ENCODE peak calls at places on chromosomes 11 and 22, in six cellular contexts. One of them, this sample, is unnamed.

GRCh38 chr11:85710912-85711311 is 24.9 kb upstream of the CCDC89 start:
- DNase-seq in heart left ventricle: no peak
- DNase-seq in neural progenitor cell: no peak
- DNase-seq in BE2C: no peak
- DNase-seq in AG04450: no peak
- DNase-seq in epithelial cell of proximal tubule: no peak
- DNase-seq in this sample: no peak

GRCh38 chr11:123301696-123302400 is 106.8 kb upstream of the CLMP start:
- DNase-seq in heart left ventricle: peak; percentile 56
- DNase-seq in AG04450: no peak
- DNase-seq in epithelial cell of proximal tubule: no peak
- DNase-seq in neural progenitor cell: peak; percentile 94
- DNase-seq in BE2C: peak; percentile 89
- DNase-seq in this sample: peak; percentile 14

GRCh38 chr11:60315866-60316265 is 11.2 kb upstream of the MS4A6E start:
- DNase-seq in epithelial cell of proximal tubule: no peak
- DNase-seq in AG04450: no peak
- DNase-seq in heart left ventricle: no peak
- DNase-seq in BE2C: no peak
- DNase-seq in neural progenitor cell: peak; percentile 33
- DNase-seq in this sample: no peak

GRCh38 chr22:22866381-22867111 is 21.1 kb upstream of the IGLL5 start:
- DNase-seq in heart left ventricle: no peak
- DNase-seq in epithelial cell of proximal tubule: no peak
- DNase-seq in BE2C: no peak
- DNase-seq in neural progenitor cell: no peak
- DNase-seq in AG04450: no peak
- DNase-seq in this sample: peak; percentile 6

GRCh38 chr11:118930152-118930712 is 4.5 kb upstream of the BCL9L start:
- DNase-seq in neural progenitor cell: peak; percentile 86
- DNase-seq in epithelial cell of proximal tubule: no peak
- DNase-seq in AG04450: no peak
- DNase-seq in BE2C: peak; percentile 75
- DNase-seq in heart left ventricle: peak; percentile 79
- DNase-seq in this sample: peak; percentile 68

GRCh38 chr22:39348909-39349505 is 784 bp upstream of the SYNGR1 start:
- DNase-seq in epithelial cell of proximal tubule: no peak
- DNase-seq in neural progenitor cell: peak; percentile 25
- DNase-seq in BE2C: peak; percentile 58
- DNase-seq in AG04450: no peak
- DNase-seq in heart left ventricle: no peak
- DNase-seq in this sample: no peak

GRCh38 chr11:15735711-15736110 is 620.6 kb downstream of the SOX6 start:
- DNase-seq in BE2C: no peak
- DNase-seq in AG04450: no peak
- DNase-seq in epithelial cell of proximal tubule: no peak
- DNase-seq in heart left ventricle: no peak
- DNase-seq in neural progenitor cell: no peak
- DNase-seq in this sample: no peak

GRCh38 chr11:125084761-125085231 is 21.7 kb downstream of the SLC37A2 start:
- DNase-seq in epithelial cell of proximal tubule: no peak
- DNase-seq in heart left ventricle: no peak
- DNase-seq in BE2C: no peak
- DNase-seq in neural progenitor cell: no peak
- DNase-seq in AG04450: no peak
- DNase-seq in this sample: no peak

GRCh38 chr11:7672960-7673723 is at the start of gene CYB5R2:
- DNase-seq in heart left ventricle: peak; percentile 79
- DNase-seq in BE2C: peak; percentile 19
- DNase-seq in AG04450: no peak
- DNase-seq in epithelial cell of proximal tubule: no peak
- DNase-seq in neural progenitor cell: peak; percentile 83
- DNase-seq in this sample: peak; percentile 43

GRCh38 chr11:10800292-10800691 is 8.4 kb downstream of the EIF4G2 start:
- DNase-seq in AG04450: no peak
- DNase-seq in heart left ventricle: no peak
- DNase-seq in BE2C: no peak
- DNase-seq in epithelial cell of proximal tubule: no peak
- DNase-seq in neural progenitor cell: no peak
- DNase-seq in this sample: no peak

GRCh38 chr11:16598032-16598431 is 140.4 kb upstream of the C11orf58 start:
- DNase-seq in BE2C: no peak
- DNase-seq in AG04450: no peak
- DNase-seq in epithelial cell of proximal tubule: no peak
- DNase-seq in heart left ventricle: no peak
- DNase-seq in neural progenitor cell: no peak
- DNase-seq in this sample: no peak

GRCh38 chr11:15933896-15934625 is 422.3 kb downstream of the SOX6 start:
- DNase-seq in BE2C: no peak
- DNase-seq in AG04450: no peak
- DNase-seq in epithelial cell of proximal tubule: no peak
- DNase-seq in neural progenitor cell: no peak
- DNase-seq in heart left ventricle: no peak
- DNase-seq in this sample: no peak

GRCh38 chr11:105862736-105863367 is 159.2 kb downstream of the MSANTD4 start:
- DNase-seq in neural progenitor cell: peak; percentile 61
- DNase-seq in heart left ventricle: no peak
- DNase-seq in epithelial cell of proximal tubule: no peak
- DNase-seq in BE2C: no peak
- DNase-seq in AG04450: peak; percentile 13
- DNase-seq in this sample: peak; percentile 65

GRCh38 chr11:69685348-69685747 is 10.2 kb upstream of the LTO1 start:
- DNase-seq in epithelial cell of proximal tubule: no peak
- DNase-seq in AG04450: no peak
- DNase-seq in BE2C: no peak
- DNase-seq in heart left ventricle: no peak
- DNase-seq in neural progenitor cell: no peak
- DNase-seq in this sample: no peak

GRCh38 chr11:2674681-2675131 is 25.1 kb downstream of the KCNQ1OT1 start:
- DNase-seq in AG04450: no peak
- DNase-seq in BE2C: no peak
- DNase-seq in neural progenitor cell: peak; percentile 22
- DNase-seq in heart left ventricle: no peak
- DNase-seq in epithelial cell of proximal tubule: no peak
- DNase-seq in this sample: no peak

GRCh38 chr22:19679476-19680099 is 34.7 kb upstream of the SEPTIN5 start:
- DNase-seq in epithelial cell of proximal tubule: no peak
- DNase-seq in BE2C: peak; percentile 51
- DNase-seq in neural progenitor cell: peak; percentile 53
- DNase-seq in heart left ventricle: no peak
- DNase-seq in AG04450: no peak
- DNase-seq in this sample: no peak

GRCh38 chr22:50102946-50103345 is 13.1 kb downstream of the MOV10L1 start:
- DNase-seq in AG04450: no peak
- DNase-seq in neural progenitor cell: no peak
- DNase-seq in BE2C: no peak
- DNase-seq in epithelial cell of proximal tubule: no peak
- DNase-seq in heart left ventricle: no peak
- DNase-seq in this sample: no peak

GRCh38 chr22:22618923-22619322 is 25.5 kb upstream of the GGTLC2 start:
- DNase-seq in neural progenitor cell: no peak
- DNase-seq in BE2C: no peak
- DNase-seq in heart left ventricle: no peak
- DNase-seq in epithelial cell of proximal tubule: no peak
- DNase-seq in AG04450: no peak
- DNase-seq in this sample: no peak

GRCh38 chr11:131546218-131546895 is 175.9 kb downstream of the NTM start:
- DNase-seq in BE2C: no peak
- DNase-seq in AG04450: no peak
- DNase-seq in neural progenitor cell: peak; percentile 44
- DNase-seq in heart left ventricle: no peak
- DNase-seq in epithelial cell of proximal tubule: no peak
- DNase-seq in this sample: no peak

GRCh38 chr11:34651551-34651950 is 30.7 kb downstream of the EHF start:
- DNase-seq in neural progenitor cell: peak; percentile 31
- DNase-seq in AG04450: no peak
- DNase-seq in epithelial cell of proximal tubule: no peak
- DNase-seq in heart left ventricle: no peak
- DNase-seq in BE2C: no peak
- DNase-seq in this sample: no peak

GRCh38 chr11:126444072-126444471 is 88.6 kb downstream of the ST3GAL4 start:
- DNase-seq in BE2C: no peak
- DNase-seq in neural progenitor cell: no peak
- DNase-seq in heart left ventricle: no peak
- DNase-seq in epithelial cell of proximal tubule: no peak
- DNase-seq in AG04450: no peak
- DNase-seq in this sample: no peak

DNA sequence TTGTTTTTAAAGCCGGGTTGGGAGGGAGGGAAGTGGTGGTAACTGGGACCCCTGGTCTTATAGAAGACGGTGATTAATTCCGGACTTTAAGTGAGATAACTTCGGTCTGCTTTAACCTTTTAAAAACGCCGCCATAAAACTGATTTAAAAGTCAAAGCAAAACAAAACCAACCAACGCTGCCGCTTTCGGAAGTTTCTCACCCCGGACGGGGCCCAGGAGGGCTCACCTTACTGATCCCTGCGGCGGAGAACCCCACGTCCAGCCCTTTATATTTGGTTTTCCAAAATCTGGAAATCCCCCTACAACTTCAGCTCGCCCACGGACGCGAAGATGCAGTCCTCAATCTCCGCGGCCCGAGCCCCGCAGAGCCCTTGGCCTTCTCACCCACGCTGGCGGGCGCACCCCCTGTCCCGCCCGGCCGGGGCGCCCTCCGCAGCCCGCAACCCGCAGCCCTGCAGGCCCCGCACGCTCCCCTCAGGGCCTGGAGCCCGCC is 405 bp downstream of the USP28 start:
- DNase-seq in epithelial cell of proximal tubule: no peak
- DNase-seq in BE2C: no peak
- DNase-seq in heart left ventricle: no peak
- DNase-seq in AG04450: no peak
- DNase-seq in neural progenitor cell: peak; percentile 39
- DNase-seq in this sample: peak; percentile 27
- TF ChIP-seq CTCF in epithelial cell of proximal tubule: peak; percentile 3
- TF ChIP-seq CTCF in BE2C: no peak
- TF ChIP-seq CTCF in heart left ventricle: no peak
- TF ChIP-seq CTCF in AG04450: no peak
- TF ChIP-seq CTCF in neural progenitor cell: no peak
- TF ChIP-seq CTCF in this sample: no peak

DNA sequence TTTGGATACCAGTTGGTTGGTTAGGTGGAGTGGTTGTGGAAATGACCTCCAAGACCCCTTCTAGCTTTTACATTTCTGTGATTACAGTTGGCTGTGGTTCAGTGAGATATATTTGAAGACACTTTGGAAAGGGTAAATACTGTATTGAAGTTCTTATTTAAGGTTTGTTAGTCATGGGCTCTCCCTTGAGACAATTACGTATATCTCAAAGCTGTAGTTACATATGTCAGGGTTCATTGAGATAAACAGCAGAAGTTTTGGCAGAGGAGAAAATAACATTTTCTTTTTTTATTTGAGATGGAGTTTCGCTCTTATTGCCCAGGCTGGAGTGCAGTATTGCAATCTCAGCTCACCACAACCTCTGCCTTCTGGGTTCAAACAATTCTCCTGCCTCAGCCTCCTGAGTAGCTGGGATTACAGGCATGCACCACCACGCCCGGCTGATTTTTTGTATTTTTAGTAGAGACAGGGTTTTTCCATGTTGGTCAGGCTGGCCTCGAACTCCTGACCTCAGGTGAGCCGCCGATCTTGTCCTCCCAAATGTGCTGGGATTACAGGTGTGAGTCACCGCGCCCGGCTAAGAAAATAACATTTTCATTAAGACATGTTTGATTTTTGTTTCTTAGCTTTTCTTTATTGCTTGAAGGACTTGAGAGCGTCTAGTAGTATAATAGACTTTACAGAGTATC is 1.9 kb downstream of the RNF121 start:
- DNase-seq in epithelial cell of proximal tubule: no peak
- DNase-seq in BE2C: no peak
- DNase-seq in AG04450: no peak
- DNase-seq in heart left ventricle: no peak
- DNase-seq in neural progenitor cell: no peak
- DNase-seq in this sample: no peak
- H3K4me3 ChIP-seq in epithelial cell of proximal tubule: peak overlapping the region; percentile 73
- H3K4me3 ChIP-seq in BE2C: no peak overlapping the region
- H3K4me3 ChIP-seq in AG04450: no peak overlapping the region
- H3K4me3 ChIP-seq in heart left ventricle: no peak overlapping the region
- H3K4me3 ChIP-seq in neural progenitor cell: no peak overlapping the region
- H3K4me3 ChIP-seq in this sample: no peak overlapping the region

GRCh38 chr11:111974451-111974850 is 37.3 kb downstream of the DIXDC1 start:
- DNase-seq in neural progenitor cell: no peak
- DNase-seq in epithelial cell of proximal tubule: no peak
- DNase-seq in heart left ventricle: no peak
- DNase-seq in AG04450: no peak
- DNase-seq in BE2C: no peak
- DNase-seq in this sample: no peak

GRCh38 chr11:111976614-111977140 is 39.5 kb downstream of the DIXDC1 start:
- DNase-seq in epithelial cell of proximal tubule: no peak
- DNase-seq in heart left ventricle: no peak
- DNase-seq in AG04450: no peak
- DNase-seq in BE2C: no peak
- DNase-seq in neural progenitor cell: no peak
- DNase-seq in this sample: no peak

GRCh38 chr11:111976119-111976518 is 39.0 kb downstream of the DIXDC1 start:
- DNase-seq in AG04450: no peak
- DNase-seq in neural progenitor cell: no peak
- DNase-seq in BE2C: no peak
- DNase-seq in epithelial cell of proximal tubule: no peak
- DNase-seq in heart left ventricle: no peak
- DNase-seq in this sample: no peak

GRCh38 chr11:111977141-111978027 is 40.2 kb downstream of the DIXDC1 start:
- DNase-seq in heart left ventricle: peak; percentile 67
- DNase-seq in AG04450: no peak
- DNase-seq in epithelial cell of proximal tubule: no peak
- DNase-seq in BE2C: peak; percentile 63
- DNase-seq in neural progenitor cell: peak; percentile 74
- DNase-seq in this sample: peak; percentile 22

DNA sequence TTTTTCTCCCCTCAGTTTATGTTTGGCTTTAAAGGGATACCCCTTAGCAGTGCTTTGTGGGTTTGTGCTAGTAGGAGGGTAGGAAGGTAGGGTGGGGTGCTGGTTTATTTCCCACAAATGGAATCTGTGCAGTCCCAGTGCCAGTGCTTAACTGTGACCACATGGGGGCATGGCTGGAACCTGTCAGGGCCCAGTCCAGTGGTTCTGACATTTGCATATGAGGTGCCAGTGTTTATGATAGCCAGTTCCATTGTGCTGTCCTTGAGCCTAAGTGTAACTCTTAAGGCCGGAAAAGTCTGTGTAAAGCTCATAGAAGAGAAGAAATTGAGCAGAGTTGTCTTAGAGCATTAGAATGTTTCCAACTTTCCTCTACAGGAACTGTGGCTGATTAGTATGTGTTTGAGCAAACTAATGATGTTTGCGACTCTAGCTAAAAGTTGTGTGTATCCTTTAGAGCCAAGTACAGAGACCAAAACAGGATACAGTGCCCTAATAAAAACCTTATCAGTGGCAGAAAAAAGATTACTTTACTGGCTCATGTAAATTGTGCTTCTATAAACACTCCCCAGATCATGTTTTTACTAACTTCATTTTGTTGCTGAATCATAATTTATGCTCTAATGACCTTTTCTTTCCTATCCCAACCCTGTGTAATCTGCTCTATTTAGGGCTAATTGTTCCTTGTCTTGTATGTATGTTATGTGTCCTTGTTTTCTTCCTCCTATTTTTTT is 38.1 kb downstream of the DIXDC1 start:
- DNase-seq in BE2C: no peak
- DNase-seq in heart left ventricle: no peak
- DNase-seq in AG04450: no peak
- DNase-seq in neural progenitor cell: no peak
- DNase-seq in epithelial cell of proximal tubule: no peak
- DNase-seq in this sample: no peak
- TF ChIP-seq CTCF in BE2C: peak; percentile 33
- TF ChIP-seq CTCF in heart left ventricle: no peak
- TF ChIP-seq CTCF in AG04450: peak; percentile 13
- TF ChIP-seq CTCF in neural progenitor cell: no peak
- TF ChIP-seq CTCF in epithelial cell of proximal tubule: peak; percentile 57
- TF ChIP-seq CTCF in this sample: peak; percentile 20

GRCh38 chr11:117221775-117222517 is 9.9 kb downstream of the PCSK7 start:
- DNase-seq in epithelial cell of proximal tubule: no peak
- DNase-seq in heart left ventricle: no peak
- DNase-seq in BE2C: no peak
- DNase-seq in neural progenitor cell: no peak
- DNase-seq in AG04450: no peak
- DNase-seq in this sample: peak; percentile 83
- H3K4me3 ChIP-seq in epithelial cell of proximal tubule: no peak overlapping the region
- H3K4me3 ChIP-seq in heart left ventricle: no peak overlapping the region
- H3K4me3 ChIP-seq in BE2C: no peak overlapping the region
- H3K4me3 ChIP-seq in neural progenitor cell: no peak overlapping the region
- H3K4me3 ChIP-seq in AG04450: no peak overlapping the region
- H3K4me3 ChIP-seq in this sample: no peak overlapping the region

This sample was measured in fibroblast of mammary gland.